ENCODE peak calls at places on chromosomes 6 and 20, in ten cellular contexts. V is HTR-8/SVneo; J is progenitor cell of endocrine pancreas; N is kidney epithelial cell; D is B cell; T is lung; R is lower lobe of right lung; K is stimulated activated CD4-positive, alpha-beta T cell treated with anti-CD3 and anti-CD28 coated beads, Interleukin-1b, Interleukin-23, amount 100 ng/mL, for 1 hour; Y is spleen; B is HuH-7.5. C is an unnamed sample.

GRCh38 chr6:158787395-158787794 is 31.8 kb downstream of the EZR start:
- DNase-seq in V (no peak), J (no peak), N (no peak), D (no peak), T (no peak), R (no peak), K (no peak), Y (no peak), B (no peak), C (no peak)

GRCh38 chr6:148242180-148242579 is 100.5 kb upstream of the SASH1 start:
- DNase-seq in V (no peak), J (no peak), N (no peak), D (no peak), T (no peak), R (no peak), K (no peak), Y (no peak), B (no peak), C (no peak)

GRCh38 chr6:147567141-147567805 is 58.8 kb downstream of the SAMD5 start:
- DNase-seq in V (no peak), J (no peak), N (no peak), D (no peak), T (no peak), R (no peak), K (no peak), Y (no peak), B (no peak), C (no peak)

GRCh38 chr20:35652641-35653429 is 11.9 kb downstream of the CPNE1 start:
- DNase-seq in V (no peak), J (no peak), N (no peak), D (no peak), T (no peak), R (no peak), K (no peak), Y (no peak), B (no peak), C (no peak)

GRCh38 chr6:170222498-170223471 is 68.1 kb downstream of the DLL1 start:
- DNase-seq in V (no peak), J (no peak), N (peak), D (peak), T (no peak), R (no peak), K (no peak), Y (peak), B (peak), C (no peak)

GRCh38 chr6:34742094-34742493 is 15.2 kb upstream of the SNRPC start:
- DNase-seq in V (no peak), J (no peak), N (no peak), D (no peak), T (no peak), R (no peak), K (no peak), Y (no peak), B (no peak), C (no peak)

GRCh38 chr20:47358672-47359532 is 2.4 kb upstream of the ZMYND8 start:
- DNase-seq in V (peak), J (peak), N (peak), D (no peak), T (peak), R (peak), K (no peak), Y (peak), B (peak), C (no peak)

GRCh38 chr6:30767158-30767943 is 23.0 kb upstream of the IER3 start:
- DNase-seq in V (no peak), J (no peak), N (no peak), D (no peak), T (no peak), R (no peak), K (no peak), Y (no peak), B (no peak), C (peak)

GRCh38 chr6:48140221-48140620 is 29.2 kb upstream of the PTCHD4 start:
- DNase-seq in V (no peak), J (no peak), N (no peak), D (no peak), T (no peak), R (no peak), K (no peak), Y (no peak), B (no peak), C (no peak)

GRCh38 chr6:108419934-108420609 is 125.2 kb downstream of the AFG1L start:
- DNase-seq in V (no peak), J (no peak), N (no peak), D (no peak), T (no peak), R (no peak), K (no peak), Y (no peak), B (no peak), C (no peak)

GRCh38 chr6:30600576-30600975 is 16.5 kb downstream of the PPP1R10 start:
- DNase-seq in V (no peak), J (no peak), N (no peak), D (no peak), T (peak), R (no peak), K (no peak), Y (no peak), B (no peak), C (no peak)

GRCh38 chr6:167978607-167979006 is 18.9 kb upstream of the KIF25 start:
- DNase-seq in V (no peak), J (no peak), N (no peak), D (no peak), T (no peak), R (no peak), K (no peak), Y (no peak), B (no peak), C (no peak)

GRCh38 chr6:71551798-71552197 is 263.2 kb downstream of the OGFRL1 start:
- DNase-seq in V (no peak), J (no peak), N (no peak), D (no peak), T (no peak), R (no peak), K (no peak), Y (peak), B (no peak), C (no peak)

GRCh38 chr6:35370124-35370741 is 27.9 kb downstream of the PPARD start:
- DNase-seq in V (peak), J (no peak), N (peak), D (peak), T (peak), R (peak), K (no peak), Y (peak), B (no peak), C (peak)

GRCh38 chr6:98845201-98846020 is 11.0 kb downstream of the POU3F2 start:
- DNase-seq in V (peak), J (peak), N (peak), D (no peak), T (peak), R (peak), K (peak), Y (peak), B (peak), C (peak)

GRCh38 chr6:14804001-14804401 is 441.9 kb upstream of the JARID2 start:
- DNase-seq in V (no peak), J (no peak), N (no peak), D (no peak), T (no peak), R (no peak), K (no peak), Y (no peak), B (no peak), C (no peak)

GRCh38 chr20:62828551-62829230 is 11.8 kb downstream of the COL9A3 start:
- DNase-seq in V (no peak), J (no peak), N (no peak), D (no peak), T (no peak), R (no peak), K (no peak), Y (no peak), B (no peak), C (no peak)

GRCh38 chr6:148044261-148044731 is 298.3 kb upstream of the SASH1 start:
- DNase-seq in V (no peak), J (no peak), N (no peak), D (no peak), T (no peak), R (no peak), K (no peak), Y (no peak), B (no peak), C (no peak)

GRCh38 chr6:33595001-33595846 is 15.1 kb upstream of the BAK1 start:
- DNase-seq in V (no peak), J (no peak), N (no peak), D (no peak), T (no peak), R (no peak), K (no peak), Y (no peak), B (no peak), C (no peak)

GRCh38 chr6:32198866-32199265 is 6.4 kb upstream of the GPSM3 start:
- DNase-seq in V (no peak), J (no peak), N (no peak), D (no peak), T (no peak), R (no peak), K (no peak), Y (peak), B (no peak), C (no peak)

GRCh38 chr6:29964904-29965872 is 22.9 kb downstream of the HLA-A start:
- DNase-seq in V (peak), J (no peak), N (peak), D (peak), T (peak), R (peak), K (no peak), Y (peak), B (no peak), C (peak)

GRCh38 chr20:60543598-60543997 is 585.4 kb downstream of the CDH26 start:
- DNase-seq in V (no peak), J (no peak), N (no peak), D (no peak), T (no peak), R (no peak), K (no peak), Y (no peak), B (no peak), C (no peak)

GRCh38 chr6:170208171-170208601 is 82.7 kb downstream of the DLL1 start:
- DNase-seq in V (no peak), J (no peak), N (no peak), D (no peak), T (peak), R (no peak), K (no peak), Y (peak), B (no peak), C (no peak)

GRCh38 chr6:4925580-4925979 is 78.3 kb downstream of the RPP40 start:
- DNase-seq in V (no peak), J (no peak), N (no peak), D (no peak), T (no peak), R (no peak), K (no peak), Y (no peak), B (no peak), C (no peak)

GRCh38 chr6:22363166-22363965 is 66.5 kb upstream of the PRL start:
- DNase-seq in V (no peak), J (no peak), N (no peak), D (no peak), T (no peak), R (no peak), K (no peak), Y (no peak), B (no peak), C (no peak)

GRCh38 chr6:116327803-116328527 is 42.8 kb upstream of the DSE start:
- DNase-seq in V (no peak), J (no peak), N (no peak), D (no peak), T (no peak), R (no peak), K (no peak), Y (no peak), B (no peak), C (no peak)

GRCh38 chr6:93389192-93389591 is 30.2 kb downstream of the EPHA7 start:
- DNase-seq in V (no peak), J (no peak), N (no peak), D (no peak), T (no peak), R (no peak), K (no peak), Y (no peak), B (no peak), C (no peak)

GRCh38 chr6:111712398-111712797 is 106.7 kb upstream of the TRAF3IP2 start:
- DNase-seq in V (no peak), J (no peak), N (no peak), D (no peak), T (no peak), R (no peak), K (no peak), Y (no peak), B (no peak), C (no peak)

GRCh38 chr6:68891419-68891818 is 256.3 kb downstream of the ADGRB3 start:
- DNase-seq in V (no peak), J (no peak), N (no peak), D (no peak), T (no peak), R (no peak), K (no peak), Y (no peak), B (no peak), C (no peak)

GRCh38 chr6:138691595-138692057 is 81.9 kb upstream of the CCDC28A start:
- DNase-seq in V (peak), J (no peak), N (peak), D (no peak), T (no peak), R (no peak), K (no peak), Y (no peak), B (peak), C (no peak)